ENCODE peak calls at places on chromosomes 6 and 20, in four cellular contexts. R is B cell, P is IMR-90, Z is mucosa of descending colon. J is an unnamed sample.

GRCh38 chr6:52503853-52504777 is 72.7 kb downstream of the TRAM2 start:
- DNase-seq in R (no peak), P (peak; percentile 72), Z (peak; percentile 98), J (no peak)

GRCh38 chr6:131754088-131754487 is 43.3 kb upstream of the CTAGE9 start:
- DNase-seq in R (no peak), P (peak; percentile 89), Z (no peak), J (no peak)

GRCh38 chr20:31551163-31551562 is 36.9 kb downstream of the HM13 start:
- DNase-seq in R (no peak), P (no peak), Z (no peak), J (no peak)

GRCh38 chr20:13220194-13220856 is 749 bp upstream of the ISM1 start:
- DNase-seq in R (no peak), P (peak; percentile 3), Z (peak; percentile 41), J (peak; percentile 40)

GRCh38 chr6:158459726-158460125 is 100.2 kb upstream of the TMEM181 start:
- DNase-seq in R (no peak), P (no peak), Z (no peak), J (no peak)

GRCh38 chr20:17630151-17630805 is 51.8 kb downstream of the RRBP1 start:
- DNase-seq in R (no peak), P (no peak), Z (no peak), J (no peak)

GRCh38 chr6:45148711-45149341 is 179.3 kb upstream of the RUNX2 start:
- DNase-seq in R (no peak), P (peak; percentile 55), Z (no peak), J (no peak)

GRCh38 chr6:170227996-170228550 is 62.8 kb downstream of the DLL1 start:
- DNase-seq in R (no peak), P (no peak), Z (no peak), J (no peak)

GRCh38 chr6:26195924-26196845 is 109.0 kb downstream of the HFE start:
- DNase-seq in R (peak; percentile 49), P (peak; percentile 23), Z (no peak), J (peak; percentile 74)

GRCh38 chr20:45111799-45112471 is 3.0 kb downstream of the WFDC5 start:
- DNase-seq in R (peak; percentile 25), P (no peak), Z (no peak), J (peak; percentile 53)

GRCh38 chr6:112827793-112828192 is 480.7 kb downstream of the RFPL4B start:
- DNase-seq in R (peak; percentile 5), P (no peak), Z (peak; percentile 40), J (no peak)

GRCh38 chr6:20891161-20891560 is 356.9 kb downstream of the CDKAL1 start:
- DNase-seq in R (no peak), P (no peak), Z (no peak), J (no peak)

GRCh38 chr6:113221850-113222249 is 635.3 kb upstream of the MARCKS start:
- DNase-seq in R (no peak), P (no peak), Z (no peak), J (no peak)

GRCh38 chr20:38126146-38126912 is 38.7 kb downstream of the TGM2 start:
- DNase-seq in R (no peak), P (no peak), Z (no peak), J (no peak)

GRCh38 chr6:149925253-149925973 is 2.5 kb upstream of the RAET1G start:
- DNase-seq in R (no peak), P (no peak), Z (peak; percentile 27), J (no peak)

GRCh38 chr6:3617681-3618299 is 133.7 kb downstream of the PXDC1 start:
- DNase-seq in R (no peak), P (no peak), Z (no peak), J (no peak)

GRCh38 chr20:32582659-32583580 is 2.2 kb downstream of the NOL4L start:
- DNase-seq in R (peak; percentile 42), P (no peak), Z (peak; percentile 17), J (peak; percentile 37)
- TF ChIP-seq CTCF in R (no peak), P (no peak), Z (no peak), J (no peak)

DNA sequence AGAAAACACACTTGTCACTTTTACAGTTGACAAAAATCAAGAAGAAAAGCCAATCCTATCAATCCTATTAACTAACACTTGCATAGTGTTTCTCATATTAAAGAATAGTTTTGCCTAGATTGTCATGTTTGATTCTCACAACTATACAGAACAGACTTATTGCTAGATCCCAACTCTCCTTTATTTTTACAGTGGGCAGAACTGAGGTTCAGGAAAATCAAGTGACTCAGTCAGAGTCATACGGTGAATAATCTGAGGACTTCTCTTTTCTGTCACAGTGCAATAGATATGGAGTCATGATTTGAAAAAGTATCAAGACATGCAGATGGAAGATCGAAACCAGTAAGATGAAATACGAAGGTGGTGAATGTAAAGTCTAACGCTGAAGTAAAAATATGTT is 195.1 kb upstream of the CITED2 start:
- DNase-seq in R (no peak), P (peak; percentile 79), Z (no peak), J (no peak)
- TF ChIP-seq CTCF in R (no peak), P (no peak), Z (no peak), J (no peak)

GRCh38 chr20:33650753-33651561 is 11.2 kb upstream of the C20orf144 start:
- DNase-seq in R (no peak), P (no peak), Z (peak; percentile 55), J (no peak)
- TF ChIP-seq CTCF in R (no peak), P (no peak), Z (no peak), J (no peak)

DNA sequence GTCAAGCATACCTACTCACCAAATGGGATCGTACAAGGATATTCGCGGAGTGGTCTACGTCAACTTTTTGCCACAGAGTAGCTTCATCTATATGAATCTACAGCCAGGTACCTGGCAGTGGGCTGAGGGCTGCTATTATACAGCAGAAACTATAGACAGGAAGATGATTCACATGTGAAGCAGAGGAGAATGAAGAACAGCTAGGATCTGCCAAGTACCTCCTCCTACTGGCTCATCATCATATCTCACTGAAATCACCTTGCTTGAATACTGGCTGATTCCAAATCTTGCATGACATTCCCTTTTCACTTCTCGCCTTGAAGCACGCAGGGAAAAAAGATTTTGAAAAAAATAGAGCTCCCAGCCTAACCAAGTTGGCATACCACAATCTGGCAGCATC is 488.7 kb upstream of the NRSN1 start:
- DNase-seq in R (no peak), P (no peak), Z (no peak), J (no peak)
- TF ChIP-seq CTCF in R (no peak), P (no peak), Z (no peak), J (no peak)

GRCh38 chr6:1395941-1396908 is 6.8 kb downstream of the FOXF2 start:
- DNase-seq in R (no peak), P (no peak), Z (no peak), J (no peak)

GRCh38 chr6:1393641-1394283 is 4.4 kb downstream of the FOXF2 start:
- DNase-seq in R (peak; percentile 28), P (no peak), Z (no peak), J (no peak)

GRCh38 chr6:1394591-1395463 is 5.5 kb downstream of the FOXF2 start:
- DNase-seq in R (no peak), P (no peak), Z (no peak), J (no peak)

GRCh38 chr6:1396952-1397868 is 7.8 kb downstream of the FOXF2 start:
- DNase-seq in R (peak; percentile 87), P (peak; percentile 98), Z (peak; percentile 84), J (peak; percentile 84)

GRCh38 chr6:1395496-1395895 is 6.1 kb downstream of the FOXF2 start:
- DNase-seq in R (no peak), P (no peak), Z (no peak), J (no peak)
- TF ChIP-seq CTCF in R (no peak), P (no peak), Z (no peak), J (no peak)

GRCh38 chr20:10219993-10220750 is 1.5 kb downstream of the SNAP25 start:
- DNase-seq in R (no peak), P (no peak), Z (no peak), J (no peak)

GRCh38 chr20:10228330-10228729 is 9.7 kb downstream of the SNAP25 start:
- DNase-seq in R (no peak), P (no peak), Z (no peak), J (no peak)

GRCh38 chr20:10221022-10221421 is 2.4 kb downstream of the SNAP25 start:
- DNase-seq in R (no peak), P (no peak), Z (no peak), J (no peak)

GRCh38 chr20:10231290-10231689 is 12.7 kb downstream of the SNAP25 start:
- DNase-seq in R (no peak), P (no peak), Z (no peak), J (no peak)

DNA sequence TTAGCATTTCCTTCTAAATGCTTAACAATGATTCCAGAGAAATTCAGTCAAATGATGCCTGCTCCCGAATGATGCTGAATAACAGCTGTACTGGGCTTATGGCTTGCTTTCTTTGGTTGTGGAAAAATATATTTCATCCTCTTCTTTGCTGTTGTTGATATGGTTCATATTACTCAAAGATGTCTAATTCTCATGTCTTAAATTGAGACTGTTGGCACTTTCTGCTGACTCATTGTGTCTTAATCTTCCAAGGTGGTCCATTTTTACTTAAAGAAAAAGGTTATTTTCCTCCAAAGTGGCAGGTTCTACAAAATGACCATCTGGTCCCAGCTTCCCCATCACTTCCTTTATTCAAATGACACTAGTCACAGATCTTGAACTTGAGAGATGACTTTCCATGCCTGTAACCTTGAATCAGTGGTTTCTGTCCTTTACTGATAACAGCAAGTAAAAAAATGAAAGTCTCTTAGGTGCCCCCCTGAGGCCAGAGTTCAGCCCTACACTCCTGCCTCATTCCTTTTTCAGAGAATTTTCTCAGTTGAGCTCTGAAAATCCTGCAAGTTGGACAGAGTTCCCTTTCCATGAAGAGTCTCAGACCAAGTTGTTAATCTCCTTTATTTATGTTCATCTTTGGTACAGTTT is 6.9 kb downstream of the SNAP25 start:
- DNase-seq in R (no peak), P (no peak), Z (no peak), J (no peak)
- TF ChIP-seq CTCF in R (no peak), P (peak; percentile 18), Z (no peak), J (no peak)